ENCODE peak calls at places on chromosome 18, in eight cellular contexts. N is sciatic nerve; U is myocyte; X is adipocyte; A is mucosa of descending colon; I is pons; K is CD4-positive, alpha-beta memory T cell; J is stimulated activated CD8-positive, alpha-beta memory T cell treated with anti-CD3 and anti-CD28 coated beads, Interleukin-15, amount 100 ng/mL, for 24 hours. S is an unnamed sample.

GRCh38 chr18:4405965-4406364 is 49.1 kb downstream of the DLGAP1 start:
- DNase-seq in I (no peak), X (no peak), U (no peak), K (no peak), J (no peak), A (no peak), N (no peak), S (no peak)

GRCh38 chr18:36179562-36180334 is 7.5 kb upstream of the MOCOS start:
- DNase-seq in X (peak; percentile 85), I (peak; percentile 59), J (no peak), A (peak; percentile 69), N (peak; percentile 90), U (peak; percentile 37), K (no peak), S (no peak)

GRCh38 chr18:32550958-32551357 is 80.3 kb upstream of the GAREM1 start:
- DNase-seq in A (no peak), K (no peak), X (peak; percentile 12), J (no peak), N (no peak), U (no peak), I (no peak), S (peak; percentile 57)

GRCh38 chr18:60549338-60549960 is 176.9 kb upstream of the MC4R start:
- DNase-seq in U (peak; percentile 73), I (peak; percentile 87), J (no peak), A (no peak), N (no peak), X (peak; percentile 97), K (peak; percentile 2), S (no peak)

GRCh38 chr18:32549248-32549842 is 78.7 kb upstream of the GAREM1 start:
- DNase-seq in J (no peak), U (peak; percentile 50), X (peak; percentile 54), K (peak; percentile 23), N (peak; percentile 65), I (peak; percentile 40), A (no peak), S (peak; percentile 68)

GRCh38 chr18:61635901-61636528 is 256.8 kb downstream of the RNF152 start:
- DNase-seq in N (no peak), U (peak; percentile 68), A (peak; percentile 88), X (peak; percentile 83), I (peak; percentile 57), K (peak; percentile 39), J (no peak), S (peak; percentile 81)

GRCh38 chr18:23745366-23745765 is 56.1 kb downstream of the LAMA3 start:
- DNase-seq in A (no peak), U (no peak), J (no peak), I (no peak), N (no peak), K (no peak), X (no peak), S (no peak)

GRCh38 chr18:48929951-48930713 is 20.6 kb downstream of the SMAD7 start:
- DNase-seq in A (peak; percentile 88), I (no peak), X (peak; percentile 88), K (no peak), N (no peak), J (no peak), U (peak; percentile 57), S (peak; percentile 94)

GRCh38 chr18:12287684-12288405 is 20.2 kb upstream of the TUBB6 start:
- DNase-seq in A (peak; percentile 74), K (no peak), X (peak; percentile 93), U (peak; percentile 99), J (no peak), I (no peak), N (peak; percentile 86), S (peak; percentile 87)

GRCh38 chr18:48562075-48562474 is 23.2 kb downstream of the CTIF start:
- DNase-seq in I (no peak), U (no peak), A (no peak), J (no peak), N (no peak), K (no peak), X (no peak), S (no peak)

GRCh38 chr18:48031011-48031480 is 100.6 kb upstream of the SMAD2 start:
- DNase-seq in N (peak; percentile 62), U (peak; percentile 68), X (peak; percentile 69), I (peak; percentile 61), J (no peak), K (no peak), A (no peak), S (peak; percentile 82)

GRCh38 chr18:58335821-58336220 is 291.8 kb downstream of the NEDD4L start:
- DNase-seq in N (no peak), A (no peak), U (no peak), I (no peak), K (no peak), X (peak; percentile 14), J (no peak), S (no peak)

GRCh38 chr18:54672846-54673475 is 81.9 kb downstream of the DYNAP start:
- DNase-seq in X (no peak), J (no peak), U (no peak), A (no peak), N (no peak), I (no peak), K (no peak), S (peak; percentile 78)

GRCh38 chr18:74632088-74632679 is 34.5 kb downstream of the ZNF407 start:
- DNase-seq in U (no peak), J (no peak), K (no peak), N (no peak), A (no peak), I (no peak), X (no peak), S (no peak)